ENCODE peak calls at places on chromosomes 2 and 18, in seven cellular contexts. M is A549, W is left lung, J is PC-9, Y is type B pancreatic cell, G is A673, R is AG04449. P is an unnamed sample.
A peak's percentile ranks its signal among the peaks of the same experiment; 100 is the strongest.

GRCh38 chr2:112889976-112890375 is 21.0 kb upstream of the IL37 start:
- DNase-seq in M (no peak), Y (no peak), G (no peak), J (no peak), R (no peak), W (no peak), P (no peak)

GRCh38 chr2:138712212-138712979 is 67.8 kb downstream of the NXPH2 start:
- DNase-seq in Y (no peak), M (no peak), R (no peak), J (no peak), W (no peak), G (no peak), P (no peak)

GRCh38 chr2:173049732-173050314 is 25.8 kb upstream of the MAP3K20 start:
- DNase-seq in W (no peak), R (no peak), J (no peak), G (no peak), M (no peak), Y (no peak), P (no peak)

GRCh38 chr18:9474103-9474982 is 970 bp upstream of the RALBP1 start:
- DNase-seq in G (no peak), J (no peak), W (no peak), Y (no peak), R (no peak), M (peak; percentile 79), P (peak; percentile 44)

GRCh38 chr2:74345272-74345943 is 2.2 kb upstream of the SLC4A5 start:
- DNase-seq in J (no peak), G (no peak), Y (no peak), M (no peak), R (no peak), W (no peak), P (no peak)

GRCh38 chr18:70376914-70377258 is 88.0 kb downstream of the SOCS6 start:
- DNase-seq in M (peak; percentile 96), Y (no peak), W (no peak), R (no peak), J (no peak), G (no peak), P (no peak)

GRCh38 chr18:71485578-71485977 is 1058.6 kb downstream of the CBLN2 start:
- DNase-seq in Y (no peak), W (no peak), J (no peak), M (no peak), G (no peak), R (no peak), P (no peak)

GRCh38 chr2:38274286-38275276 is 102.5 kb downstream of the ATL2 start:
- DNase-seq in W (no peak), Y (no peak), M (peak; percentile 87), R (peak; percentile 37), G (peak; percentile 78), J (peak; percentile 41), P (peak; percentile 73)

GRCh38 chr2:236998250-236998649 is 87.4 kb upstream of the COPS8 start:
- DNase-seq in R (no peak), Y (no peak), G (no peak), J (no peak), M (peak; percentile 38), W (no peak), P (no peak)

GRCh38 chr18:23283933-23284430 is 148.7 kb downstream of the CABLES1 start:
- DNase-seq in M (peak; percentile 33), Y (no peak), R (no peak), J (peak; percentile 44), W (no peak), G (no peak), P (no peak)

GRCh38 chr2:217327981-217328760 is 468.3 kb upstream of the TNP1 start:
- DNase-seq in R (no peak), G (peak; percentile 71), Y (no peak), M (no peak), W (no peak), J (no peak), P (no peak)

GRCh38 chr2:177212106-177212894 is at the start of gene HNRNPA3:
- DNase-seq in W (peak; percentile 100), G (peak; percentile 99), Y (peak; percentile 100), J (peak; percentile 100), M (peak; percentile 99), R (peak; percentile 91), P (peak; percentile 98)

GRCh38 chr2:200756618-200757321 is 54.9 kb upstream of the BZW1 start:
- DNase-seq in M (peak; percentile 89), W (no peak), Y (no peak), R (peak; percentile 41), J (peak; percentile 64), G (no peak), P (no peak)

GRCh38 chr18:61824733-61825363 is 68.0 kb downstream of the RNF152 start:
- DNase-seq in G (no peak), R (no peak), Y (no peak), W (no peak), J (no peak), M (no peak), P (no peak)

GRCh38 chr2:154484338-154485099 is 214.0 kb upstream of the KCNJ3 start:
- DNase-seq in Y (no peak), M (no peak), J (no peak), R (no peak), G (peak; percentile 22), W (no peak), P (no peak)

GRCh38 chr2:75481041-75481836 is 79.5 kb downstream of the EVA1A start:
- DNase-seq in M (peak; percentile 52), J (no peak), G (peak; percentile 49), R (no peak), Y (no peak), W (no peak), P (no peak)

GRCh38 chr18:27887287-27887686 is 289.6 kb downstream of the CDH2 start:
- DNase-seq in G (no peak), W (no peak), J (no peak), Y (no peak), M (peak; percentile 14), R (no peak), P (no peak)

DNA sequence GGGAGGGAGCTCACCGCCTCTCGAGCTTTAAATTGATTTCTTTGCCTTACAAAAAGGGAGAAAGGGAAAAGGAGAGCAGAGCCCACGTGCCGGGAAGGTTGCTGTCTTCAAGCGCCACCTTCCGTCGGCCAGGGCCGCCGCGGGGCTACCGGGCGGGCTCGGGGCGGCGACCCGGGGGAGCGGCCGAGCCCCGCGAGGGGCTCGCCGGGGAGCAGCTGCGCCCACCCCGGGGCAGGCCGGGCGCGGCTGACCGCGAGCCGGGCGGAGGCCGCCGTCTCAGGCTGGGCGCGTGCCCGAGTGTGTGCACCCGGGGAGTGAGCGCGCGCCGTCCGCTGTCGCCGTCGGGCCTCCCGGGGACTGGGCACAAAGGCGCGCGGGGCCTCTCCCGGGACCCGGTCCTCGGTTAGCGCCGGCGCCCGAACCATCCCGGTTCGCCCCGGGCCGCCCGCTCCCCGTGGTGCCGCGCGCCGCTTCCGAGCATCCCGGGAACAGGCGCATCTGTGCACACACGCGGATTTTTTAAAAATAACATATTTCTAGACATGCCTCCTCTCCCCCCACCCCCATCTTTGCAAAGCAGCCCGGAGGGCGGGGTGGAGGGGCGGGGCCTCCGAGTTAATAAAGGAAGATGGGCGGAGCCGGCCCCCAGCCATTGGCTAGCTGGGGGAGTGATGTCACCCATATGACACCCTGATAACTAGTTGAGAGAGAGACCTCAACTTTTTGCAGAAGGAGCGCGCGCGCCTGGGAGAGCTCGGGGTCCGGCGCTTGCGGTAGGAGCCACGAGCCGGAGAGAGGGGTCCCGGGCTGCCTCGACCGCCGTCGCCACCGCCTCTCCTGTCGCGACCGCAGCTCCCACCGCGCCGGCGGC is at the start of gene SOX11:
- DNase-seq in Y (peak; percentile 97), R (peak; percentile 59), J (no peak), G (peak; percentile 96), M (no peak), W (peak; percentile 76), P (no peak)
- TF ChIP-seq CTCF in Y (peak; percentile 55), R (peak; percentile 53), J (no peak), G (peak; percentile 38), M (no peak), W (no peak), P (no peak)

GRCh38 chr2:240045098-240045497 is 8.2 kb downstream of the OR6B3 start:
- DNase-seq in J (no peak), Y (no peak), R (no peak), W (no peak), M (no peak), G (no peak), P (no peak)
- TF ChIP-seq CTCF in J (no peak), Y (no peak), R (no peak), W (no peak), M (no peak), G (no peak), P (no peak)

DNA sequence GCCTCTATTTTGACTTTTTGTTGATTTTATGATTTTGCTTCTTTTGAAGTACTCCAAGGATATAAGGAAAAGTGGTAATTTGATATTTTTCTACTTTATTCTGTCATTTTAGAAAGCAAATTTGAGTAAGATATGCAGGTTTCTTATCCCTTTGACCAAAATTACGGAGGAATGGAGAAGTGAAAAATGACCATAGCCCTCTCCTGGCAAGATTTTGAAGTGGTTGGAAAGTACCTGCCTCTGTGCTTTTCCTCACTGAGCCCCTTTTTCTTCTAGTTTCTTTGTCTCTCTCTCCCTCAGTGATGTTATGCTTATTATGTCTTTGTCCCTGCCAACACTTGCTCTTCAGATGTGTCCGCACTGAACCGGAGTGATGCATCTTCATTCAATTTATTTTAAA is 898.1 kb downstream of the EPHA4 start:
- DNase-seq in W (no peak), R (no peak), M (no peak), J (no peak), Y (no peak), G (no peak), P (no peak)
- TF ChIP-seq CTCF in W (no peak), R (no peak), M (no peak), J (no peak), Y (peak; percentile 52), G (no peak), P (no peak)

GRCh38 chr2:157749684-157750083 is 121.0 kb upstream of the ACVR1C start:
- DNase-seq in G (no peak), J (no peak), R (no peak), M (no peak), W (no peak), Y (no peak), P (no peak)

GRCh38 chr2:157747280-157747679 is 118.6 kb upstream of the ACVR1C start:
- DNase-seq in Y (no peak), M (no peak), R (no peak), J (no peak), W (no peak), G (no peak), P (no peak)

GRCh38 chr2:157747695-157748370 is 119.2 kb upstream of the ACVR1C start:
- DNase-seq in R (peak; percentile 76), W (no peak), J (no peak), G (peak; percentile 23), Y (no peak), M (no peak), P (peak; percentile 41)

GRCh38 chr2:157748371-157749132 is 119.9 kb upstream of the ACVR1C start:
- DNase-seq in G (no peak), Y (no peak), W (no peak), R (peak; percentile 59), J (no peak), M (no peak), P (no peak)

DNA sequence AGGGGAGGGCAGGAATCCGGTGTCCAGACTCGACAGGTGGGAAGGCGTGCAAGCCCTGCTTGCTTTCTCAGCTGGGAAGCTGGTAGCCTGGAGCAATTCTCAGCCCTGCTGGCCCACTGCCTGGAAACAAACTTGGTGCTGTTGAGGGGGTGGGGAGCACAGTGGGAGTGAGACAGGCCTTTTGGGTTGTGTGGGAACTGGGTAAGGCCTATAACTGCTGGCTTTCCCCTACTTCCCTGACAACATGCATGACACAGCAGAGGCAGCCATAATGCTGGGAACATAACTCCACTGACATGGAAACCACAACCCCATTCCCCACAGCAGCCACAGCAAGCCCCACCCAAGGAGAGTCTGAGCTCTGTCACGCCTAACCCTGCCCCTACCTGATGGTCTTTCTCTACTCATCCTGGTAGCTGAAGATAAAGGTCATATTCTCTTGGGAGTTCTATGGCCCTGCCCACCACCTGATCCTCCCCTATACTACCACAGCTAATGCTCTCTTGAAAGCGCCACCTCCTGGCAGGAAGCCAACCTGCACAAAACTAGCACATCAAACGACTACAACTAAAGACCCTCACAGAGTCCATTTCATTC is 122.9 kb upstream of the ACVR1C start:
- DNase-seq in J (no peak), W (no peak), Y (no peak), G (peak; percentile 42), R (no peak), M (peak; percentile 6), P (no peak)
- TF ChIP-seq CTCF in J (no peak), W (no peak), Y (peak; percentile 46), G (peak; percentile 40), R (no peak), M (no peak), P (no peak)

P was measured in AG09319.